ENCODE peak calls at places on chromosomes 1 and 21, in nine cellular contexts. X, J, D, Z, N, C, H, G and S are unnamed samples.

GRCh38 chr1:16032388-16033100 is 10.7 kb downstream of the CLCNKA start:
- DNase-seq in D (peak; percentile 82), C (peak; percentile 79), Z (peak; percentile 87), N (peak; percentile 85), X (peak; percentile 57), H (peak; percentile 61), J (peak; percentile 92), G (peak; percentile 89), S (peak; percentile 96)

GRCh38 chr1:229131243-229132105 is 139.4 kb upstream of the RAB4A start:
- DNase-seq in C (no peak), H (no peak), J (no peak), G (no peak), D (no peak), X (no peak), N (no peak), Z (no peak), S (no peak)

GRCh38 chr1:56329970-56330369 is 249.4 kb downstream of the PLPP3 start:
- DNase-seq in H (no peak), G (peak; percentile 11), X (no peak), Z (no peak), C (no peak), D (no peak), N (no peak), J (no peak), S (no peak)

GRCh38 chr1:244437108-244437507 is 14.6 kb downstream of the ADSS2 start:
- DNase-seq in X (no peak), D (peak; percentile 39), N (no peak), G (peak; percentile 63), J (no peak), H (peak; percentile 30), C (peak; percentile 60), Z (no peak), S (no peak)

GRCh38 chr1:225479341-225479740 is 51.5 kb upstream of the LBR start:
- DNase-seq in Z (no peak), G (no peak), H (no peak), D (no peak), C (no peak), X (no peak), N (no peak), J (no peak), S (no peak)

GRCh38 chr1:164767257-164768044 is 208.5 kb downstream of the PBX1 start:
- DNase-seq in N (no peak), J (no peak), D (peak; percentile 58), C (peak; percentile 98), Z (no peak), G (peak; percentile 99), H (peak; percentile 68), X (peak; percentile 82), S (no peak)

GRCh38 chr1:247111636-247112478 is 7.7 kb upstream of the ZNF669 start:
- DNase-seq in G (peak; percentile 44), J (peak; percentile 64), H (no peak), C (peak; percentile 63), N (peak; percentile 58), X (peak; percentile 20), D (peak; percentile 38), Z (peak; percentile 85), S (peak; percentile 72)

GRCh38 chr1:95916616-95917015 is 682.6 kb downstream of the RWDD3 start:
- DNase-seq in D (peak; percentile 12), N (no peak), X (no peak), Z (no peak), H (peak; percentile 2), J (no peak), C (peak; percentile 8), G (peak; percentile 21), S (no peak)

GRCh38 chr1:81967957-81968356 is 167.2 kb downstream of the ADGRL2 start:
- DNase-seq in D (no peak), G (no peak), C (no peak), J (no peak), Z (no peak), H (no peak), N (no peak), X (no peak), S (no peak)

GRCh38 chr1:170332801-170333200 is 187.0 kb downstream of the NTMT2 start:
- DNase-seq in N (no peak), H (no peak), Z (no peak), X (no peak), G (no peak), C (no peak), D (no peak), J (no peak), S (no peak)

GRCh38 chr1:205358579-205358978 is 1.9 kb upstream of the KLHDC8A start:
- DNase-seq in H (no peak), G (no peak), D (no peak), N (no peak), X (no peak), J (no peak), C (no peak), Z (no peak), S (no peak)

GRCh38 chr1:169466259-169467230 is 19.2 kb downstream of the SLC19A2 start:
- DNase-seq in J (peak; percentile 61), H (peak; percentile 47), D (peak; percentile 58), C (peak; percentile 36), Z (no peak), G (peak; percentile 69), N (no peak), X (no peak), S (no peak)

GRCh38 chr21:27817061-27817460 is 850.2 kb upstream of the ADAMTS5 start:
- DNase-seq in H (no peak), X (no peak), D (no peak), N (no peak), G (peak; percentile 42), Z (no peak), C (no peak), J (no peak), S (no peak)

GRCh38 chr21:26783801-26784200 is 61.4 kb downstream of the ADAMTS1 start:
- DNase-seq in J (no peak), G (peak; percentile 63), H (no peak), C (no peak), X (no peak), N (no peak), Z (no peak), D (no peak), S (no peak)

GRCh38 chr1:1033731-1034437 is 14.0 kb downstream of the AGRN start:
- DNase-seq in X (no peak), Z (no peak), G (no peak), N (no peak), J (no peak), C (no peak), D (no peak), H (no peak), S (no peak)

GRCh38 chr1:117985973-117986372 is 56.4 kb downstream of the WDR3 start:
- DNase-seq in H (no peak), G (no peak), N (no peak), Z (no peak), J (no peak), D (no peak), X (no peak), C (no peak), S (no peak)

GRCh38 chr21:45826733-45827692 is 154.6 kb upstream of the COL6A1 start:
- DNase-seq in G (no peak), N (no peak), D (no peak), C (no peak), X (no peak), Z (no peak), J (no peak), H (no peak), S (peak; percentile 44)